ENCODE peak calls at places on chromosomes 3 and 15, in nine cellular contexts. One of them, this sample, is unnamed.
A peak's percentile ranks its signal among the peaks of the same experiment; 100 is the strongest.

GRCh38 chr15:65758242-65758641 is 33.9 kb downstream of the DENND4A start:
- DNase-seq in GM23338: no peak
- DNase-seq in GM23248: no peak
- DNase-seq in SK-N-SH: no peak
- DNase-seq in neural progenitor cell: no peak
- DNase-seq in OCI-LY7: peak; percentile 34
- DNase-seq in HCT116: no peak
- DNase-seq in PC-3: no peak
- DNase-seq in hepatocyte: no peak
- DNase-seq in this sample: no peak

GRCh38 chr3:119294889-119295769 is 946 bp downstream of the ARHGAP31 start:
- DNase-seq in SK-N-SH: peak; percentile 70
- DNase-seq in GM23248: peak; percentile 70
- DNase-seq in PC-3: peak; percentile 52
- DNase-seq in OCI-LY7: peak; percentile 57
- DNase-seq in HCT116: no peak
- DNase-seq in neural progenitor cell: peak; percentile 46
- DNase-seq in hepatocyte: peak; percentile 66
- DNase-seq in GM23338: peak; percentile 74
- DNase-seq in this sample: peak; percentile 67

GRCh38 chr3:44420676-44421075 is 56.8 kb downstream of the ZNF445 start:
- DNase-seq in SK-N-SH: no peak
- DNase-seq in GM23248: no peak
- DNase-seq in GM23338: no peak
- DNase-seq in OCI-LY7: no peak
- DNase-seq in HCT116: no peak
- DNase-seq in hepatocyte: no peak
- DNase-seq in neural progenitor cell: no peak
- DNase-seq in PC-3: no peak
- DNase-seq in this sample: no peak

GRCh38 chr3:30631237-30631961 is 25.0 kb downstream of the TGFBR2 start:
- DNase-seq in HCT116: peak; percentile 81
- DNase-seq in GM23248: peak; percentile 42
- DNase-seq in neural progenitor cell: no peak
- DNase-seq in SK-N-SH: no peak
- DNase-seq in OCI-LY7: peak; percentile 51
- DNase-seq in PC-3: peak; percentile 51
- DNase-seq in GM23338: no peak
- DNase-seq in hepatocyte: no peak
- DNase-seq in this sample: no peak

GRCh38 chr3:188153949-188154757 is at the start of gene LPP:
- DNase-seq in GM23248: peak; percentile 90
- DNase-seq in OCI-LY7: peak; percentile 79
- DNase-seq in PC-3: peak; percentile 58
- DNase-seq in HCT116: no peak
- DNase-seq in neural progenitor cell: peak; percentile 89
- DNase-seq in GM23338: peak; percentile 91
- DNase-seq in hepatocyte: peak; percentile 88
- DNase-seq in SK-N-SH: peak; percentile 72
- DNase-seq in this sample: peak; percentile 51

GRCh38 chr3:139655880-139656279 is 21.9 kb downstream of the NMNAT3 start:
- DNase-seq in PC-3: no peak
- DNase-seq in HCT116: no peak
- DNase-seq in GM23248: peak; percentile 28
- DNase-seq in neural progenitor cell: no peak
- DNase-seq in SK-N-SH: no peak
- DNase-seq in hepatocyte: peak; percentile 22
- DNase-seq in OCI-LY7: no peak
- DNase-seq in GM23338: no peak
- DNase-seq in this sample: no peak

GRCh38 chr3:123831420-123831819 is 52.7 kb downstream of the MYLK start:
- DNase-seq in GM23338: no peak
- DNase-seq in hepatocyte: no peak
- DNase-seq in neural progenitor cell: no peak
- DNase-seq in SK-N-SH: no peak
- DNase-seq in GM23248: no peak
- DNase-seq in HCT116: no peak
- DNase-seq in PC-3: no peak
- DNase-seq in OCI-LY7: no peak
- DNase-seq in this sample: no peak

GRCh38 chr3:60160792-60161175 is 1090.5 kb downstream of the FHIT start:
- DNase-seq in GM23248: peak; percentile 4
- DNase-seq in OCI-LY7: no peak
- DNase-seq in HCT116: no peak
- DNase-seq in hepatocyte: no peak
- DNase-seq in SK-N-SH: no peak
- DNase-seq in GM23338: no peak
- DNase-seq in neural progenitor cell: no peak
- DNase-seq in PC-3: no peak
- DNase-seq in this sample: no peak

GRCh38 chr3:69390771-69391170 is 4.9 kb upstream of the FRMD4B start:
- DNase-seq in hepatocyte: no peak
- DNase-seq in GM23338: no peak
- DNase-seq in OCI-LY7: no peak
- DNase-seq in SK-N-SH: no peak
- DNase-seq in HCT116: no peak
- DNase-seq in neural progenitor cell: no peak
- DNase-seq in PC-3: no peak
- DNase-seq in GM23248: no peak
- DNase-seq in this sample: no peak

GRCh38 chr15:82539690-82540054 is 585 bp downstream of the RPS17 start:
- DNase-seq in OCI-LY7: peak; percentile 37
- DNase-seq in SK-N-SH: peak; percentile 33
- DNase-seq in GM23248: peak; percentile 49
- DNase-seq in PC-3: no peak
- DNase-seq in HCT116: no peak
- DNase-seq in hepatocyte: peak; percentile 30
- DNase-seq in neural progenitor cell: peak; percentile 42
- DNase-seq in GM23338: no peak
- DNase-seq in this sample: no peak

GRCh38 chr15:82537351-82537908 is 2.8 kb downstream of the RPS17 start:
- DNase-seq in GM23248: peak; percentile 2
- DNase-seq in hepatocyte: no peak
- DNase-seq in OCI-LY7: no peak
- DNase-seq in neural progenitor cell: no peak
- DNase-seq in HCT116: no peak
- DNase-seq in GM23338: no peak
- DNase-seq in SK-N-SH: no peak
- DNase-seq in PC-3: no peak
- DNase-seq in this sample: no peak

GRCh38 chr15:82540055-82540983 is at the start of gene RPS17:
- DNase-seq in GM23338: peak; percentile 97
- DNase-seq in hepatocyte: peak; percentile 97
- DNase-seq in SK-N-SH: peak; percentile 100
- DNase-seq in OCI-LY7: peak; percentile 96
- DNase-seq in neural progenitor cell: peak; percentile 95
- DNase-seq in HCT116: peak; percentile 91
- DNase-seq in GM23248: peak; percentile 96
- DNase-seq in PC-3: peak; percentile 96
- DNase-seq in this sample: peak; percentile 97

GRCh38 chr15:82540984-82541431 is 751 bp upstream of the RPS17 start:
- DNase-seq in GM23248: peak; percentile 54
- DNase-seq in SK-N-SH: peak; percentile 62
- DNase-seq in neural progenitor cell: peak; percentile 33
- DNase-seq in PC-3: no peak
- DNase-seq in HCT116: no peak
- DNase-seq in hepatocyte: peak; percentile 56
- DNase-seq in GM23338: peak; percentile 55
- DNase-seq in OCI-LY7: no peak
- DNase-seq in this sample: no peak

GRCh38 chr15:82538961-82539689 is 1.1 kb downstream of the RPS17 start:
- DNase-seq in SK-N-SH: peak; percentile 30
- DNase-seq in hepatocyte: no peak
- DNase-seq in PC-3: no peak
- DNase-seq in HCT116: no peak
- DNase-seq in GM23338: peak; percentile 34
- DNase-seq in neural progenitor cell: no peak
- DNase-seq in OCI-LY7: no peak
- DNase-seq in GM23248: peak; percentile 60
- DNase-seq in this sample: no peak
- TF ChIP-seq EZH2phosphoT487 in SK-N-SH: no peak
- TF ChIP-seq EZH2phosphoT487 in hepatocyte: no peak
- TF ChIP-seq EZH2phosphoT487 in PC-3: no peak
- TF ChIP-seq EZH2phosphoT487 in HCT116: no peak
- TF ChIP-seq EZH2phosphoT487 in GM23338: no peak
- TF ChIP-seq EZH2phosphoT487 in neural progenitor cell: no peak
- TF ChIP-seq EZH2phosphoT487 in OCI-LY7: no peak
- TF ChIP-seq EZH2phosphoT487 in GM23248: no peak
- TF ChIP-seq EZH2phosphoT487 in this sample: no peak

DNA sequence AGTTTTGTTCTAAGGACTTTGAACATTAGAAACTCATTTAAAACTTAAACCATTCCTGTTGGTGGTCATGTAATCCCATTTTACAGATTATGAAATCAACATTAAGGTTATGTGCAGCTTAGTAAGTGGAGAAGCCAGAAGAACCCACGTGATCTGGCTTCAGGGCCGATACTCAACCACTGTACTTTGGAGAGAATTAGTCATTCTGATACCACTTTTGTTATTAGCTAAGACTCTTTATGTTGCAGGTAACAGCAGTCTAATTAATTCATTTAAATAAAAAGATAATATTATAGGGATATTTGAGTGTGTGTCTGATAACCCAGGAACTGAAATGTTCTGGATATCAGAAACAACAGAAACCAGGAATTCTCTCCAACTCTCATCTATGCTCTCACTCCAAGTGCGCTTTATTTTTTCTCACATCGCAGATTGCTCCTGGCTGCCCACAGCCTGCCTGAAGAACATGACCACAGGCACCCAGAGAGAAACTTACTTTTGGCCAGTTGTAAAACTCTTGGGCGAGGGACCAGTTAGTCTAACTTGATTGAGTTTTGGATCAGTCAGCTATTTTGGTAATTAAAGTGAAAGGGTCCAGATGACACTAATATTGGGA is 25.2 kb downstream of the UBE2E1 start:
- DNase-seq in OCI-LY7: no peak
- DNase-seq in hepatocyte: no peak
- DNase-seq in SK-N-SH: no peak
- DNase-seq in GM23248: no peak
- DNase-seq in neural progenitor cell: no peak
- DNase-seq in HCT116: no peak
- DNase-seq in PC-3: no peak
- DNase-seq in GM23338: no peak
- DNase-seq in this sample: no peak
- H3K4me3 ChIP-seq in OCI-LY7: no peak overlapping the region
- H3K4me3 ChIP-seq in hepatocyte: no peak overlapping the region
- H3K4me3 ChIP-seq in SK-N-SH: no peak overlapping the region
- H3K4me3 ChIP-seq in GM23248: no peak overlapping the region
- H3K4me3 ChIP-seq in neural progenitor cell: no peak overlapping the region
- H3K4me3 ChIP-seq in HCT116: no peak overlapping the region
- H3K4me3 ChIP-seq in PC-3: no peak overlapping the region
- H3K4me3 ChIP-seq in GM23338: no peak overlapping the region
- H3K4me3 ChIP-seq in this sample: no peak overlapping the region

GRCh38 chr3:127673191-127674098 is 693 bp downstream of the ABTB1 start:
- DNase-seq in SK-N-SH: peak; percentile 81
- DNase-seq in hepatocyte: peak; percentile 65
- DNase-seq in neural progenitor cell: peak; percentile 58
- DNase-seq in OCI-LY7: peak; percentile 54
- DNase-seq in HCT116: no peak
- DNase-seq in GM23248: peak; percentile 79
- DNase-seq in PC-3: peak; percentile 19
- DNase-seq in GM23338: peak; percentile 48
- DNase-seq in this sample: peak; percentile 47
- H2AFZ ChIP-seq in SK-N-SH: peak overlapping the region; percentile 86
- H2AFZ ChIP-seq in hepatocyte: peak overlapping the region; percentile 96
- H2AFZ ChIP-seq in neural progenitor cell: peak overlapping the region; percentile 95
- H2AFZ ChIP-seq in OCI-LY7: peak overlapping the region; percentile 90
- H2AFZ ChIP-seq in HCT116: peak overlapping the region; percentile 35
- H2AFZ ChIP-seq in GM23248: peak overlapping the region; percentile 83
- H2AFZ ChIP-seq in PC-3: peak overlapping the region; percentile 76
- H2AFZ ChIP-seq in GM23338: peak overlapping the region; percentile 89
- H2AFZ ChIP-seq in this sample: peak overlapping the region; percentile 88

GRCh38 chr3:134592806-134593205 is 58.0 kb downstream of the KY start:
- DNase-seq in HCT116: no peak
- DNase-seq in hepatocyte: no peak
- DNase-seq in PC-3: no peak
- DNase-seq in neural progenitor cell: no peak
- DNase-seq in GM23338: no peak
- DNase-seq in SK-N-SH: no peak
- DNase-seq in OCI-LY7: no peak
- DNase-seq in GM23248: no peak
- DNase-seq in this sample: no peak
- TF ChIP-seq EZH2phosphoT487 in HCT116: no peak
- TF ChIP-seq EZH2phosphoT487 in hepatocyte: no peak
- TF ChIP-seq EZH2phosphoT487 in PC-3: no peak
- TF ChIP-seq EZH2phosphoT487 in neural progenitor cell: no peak
- TF ChIP-seq EZH2phosphoT487 in GM23338: no peak
- TF ChIP-seq EZH2phosphoT487 in SK-N-SH: no peak
- TF ChIP-seq EZH2phosphoT487 in OCI-LY7: no peak
- TF ChIP-seq EZH2phosphoT487 in GM23248: no peak
- TF ChIP-seq EZH2phosphoT487 in this sample: no peak

GRCh38 chr3:101117981-101118380 is 124.8 kb upstream of the ABI3BP start:
- DNase-seq in neural progenitor cell: no peak
- DNase-seq in PC-3: no peak
- DNase-seq in SK-N-SH: no peak
- DNase-seq in GM23338: no peak
- DNase-seq in OCI-LY7: no peak
- DNase-seq in hepatocyte: peak; percentile 16
- DNase-seq in HCT116: no peak
- DNase-seq in GM23248: peak; percentile 51
- DNase-seq in this sample: no peak
- H3K4me3 ChIP-seq in neural progenitor cell: no peak overlapping the region
- H3K4me3 ChIP-seq in PC-3: no peak overlapping the region
- H3K4me3 ChIP-seq in SK-N-SH: no peak overlapping the region
- H3K4me3 ChIP-seq in GM23338: no peak overlapping the region
- H3K4me3 ChIP-seq in OCI-LY7: no peak overlapping the region
- H3K4me3 ChIP-seq in hepatocyte: no peak overlapping the region
- H3K4me3 ChIP-seq in HCT116: no peak overlapping the region
- H3K4me3 ChIP-seq in GM23248: no peak overlapping the region
- H3K4me3 ChIP-seq in this sample: no peak overlapping the region

GRCh38 chr3:136862953-136863352 is 945 bp downstream of the NCK1 start:
- DNase-seq in OCI-LY7: no peak
- DNase-seq in HCT116: no peak
- DNase-seq in neural progenitor cell: no peak
- DNase-seq in hepatocyte: no peak
- DNase-seq in PC-3: no peak
- DNase-seq in GM23248: no peak
- DNase-seq in GM23338: no peak
- DNase-seq in SK-N-SH: no peak
- DNase-seq in this sample: no peak

GRCh38 chr3:136862611-136862951 is 573 bp downstream of the NCK1 start:
- DNase-seq in PC-3: peak; percentile 54
- DNase-seq in OCI-LY7: peak; percentile 68
- DNase-seq in GM23338: peak; percentile 70
- DNase-seq in HCT116: peak; percentile 24
- DNase-seq in GM23248: peak; percentile 76
- DNase-seq in hepatocyte: peak; percentile 81
- DNase-seq in neural progenitor cell: no peak
- DNase-seq in SK-N-SH: peak; percentile 76
- DNase-seq in this sample: peak; percentile 54

GRCh38 chr3:136858381-136858780 is 3.6 kb upstream of the NCK1 start:
- DNase-seq in neural progenitor cell: no peak
- DNase-seq in GM23248: no peak
- DNase-seq in SK-N-SH: no peak
- DNase-seq in hepatocyte: no peak
- DNase-seq in HCT116: no peak
- DNase-seq in PC-3: no peak
- DNase-seq in OCI-LY7: no peak
- DNase-seq in GM23338: no peak
- DNase-seq in this sample: no peak

GRCh38 chr3:136861890-136862610 is at the start of gene NCK1:
- DNase-seq in OCI-LY7: peak; percentile 98
- DNase-seq in GM23338: peak; percentile 99
- DNase-seq in hepatocyte: peak; percentile 98
- DNase-seq in GM23248: peak; percentile 99
- DNase-seq in SK-N-SH: peak; percentile 95
- DNase-seq in PC-3: peak; percentile 93
- DNase-seq in HCT116: peak; percentile 94
- DNase-seq in neural progenitor cell: peak; percentile 98
- DNase-seq in this sample: peak; percentile 98

GRCh38 chr3:136860541-136860940 is 1.5 kb upstream of the NCK1 start:
- DNase-seq in neural progenitor cell: peak; percentile 90
- DNase-seq in HCT116: no peak
- DNase-seq in OCI-LY7: peak; percentile 40
- DNase-seq in SK-N-SH: no peak
- DNase-seq in hepatocyte: no peak
- DNase-seq in GM23338: peak; percentile 78
- DNase-seq in GM23248: peak; percentile 3
- DNase-seq in PC-3: no peak
- DNase-seq in this sample: no peak
- H2AFZ ChIP-seq in neural progenitor cell: no peak overlapping the region
- H2AFZ ChIP-seq in HCT116: no peak overlapping the region
- H2AFZ ChIP-seq in OCI-LY7: no peak overlapping the region
- H2AFZ ChIP-seq in SK-N-SH: no peak overlapping the region
- H2AFZ ChIP-seq in hepatocyte: no peak overlapping the region
- H2AFZ ChIP-seq in GM23338: no peak overlapping the region
- H2AFZ ChIP-seq in GM23248: peak overlapping the region; percentile 92
- H2AFZ ChIP-seq in PC-3: no peak overlapping the region
- H2AFZ ChIP-seq in this sample: peak overlapping the region; percentile 82